ENCODE peak calls at places on chromosome 15, in seven cellular contexts. One of them, this sample, is unnamed.

GRCh38 chr15:65233651-65234050 is 22.4 kb upstream of the CILP start:
- DNase-seq in K562: no peak
- DNase-seq in HepG2: no peak
- DNase-seq in GM12892: no peak
- DNase-seq in GM12878: no peak
- DNase-seq in GM12891: no peak
- DNase-seq in H1: no peak
- DNase-seq in this sample: no peak

GRCh38 chr15:72599855-72600464 is 54.5 kb upstream of the GOLGA6B start:
- DNase-seq in K562: peak; percentile 52
- DNase-seq in GM12878: no peak
- DNase-seq in HepG2: peak; percentile 37
- DNase-seq in H1: no peak
- DNase-seq in GM12892: no peak
- DNase-seq in GM12891: peak; percentile 17
- DNase-seq in this sample: peak; percentile 55

GRCh38 chr15:39503526-39503925 is 77.4 kb upstream of the THBS1 start:
- DNase-seq in HepG2: no peak
- DNase-seq in H1: no peak
- DNase-seq in K562: no peak
- DNase-seq in GM12892: no peak
- DNase-seq in GM12878: no peak
- DNase-seq in GM12891: no peak
- DNase-seq in this sample: no peak

GRCh38 chr15:80989110-80989517 is 505 bp downstream of the MESD start:
- DNase-seq in GM12892: no peak
- DNase-seq in GM12891: no peak
- DNase-seq in GM12878: no peak
- DNase-seq in H1: no peak
- DNase-seq in K562: peak; percentile 46
- DNase-seq in HepG2: no peak
- DNase-seq in this sample: no peak

GRCh38 chr15:33675246-33675645 is 293.1 kb upstream of the CHRM5 start:
- DNase-seq in H1: no peak
- DNase-seq in GM12892: no peak
- DNase-seq in GM12891: no peak
- DNase-seq in HepG2: no peak
- DNase-seq in GM12878: no peak
- DNase-seq in K562: peak; percentile 18
- DNase-seq in this sample: peak; percentile 46

GRCh38 chr15:48021336-48022086 is 99.3 kb upstream of the SLC24A5 start:
- DNase-seq in H1: no peak
- DNase-seq in K562: no peak
- DNase-seq in GM12892: no peak
- DNase-seq in HepG2: no peak
- DNase-seq in GM12891: no peak
- DNase-seq in GM12878: no peak
- DNase-seq in this sample: no peak

GRCh38 chr15:87267798-87268197 is 988.7 kb downstream of the NTRK3 start:
- DNase-seq in HepG2: no peak
- DNase-seq in H1: no peak
- DNase-seq in GM12891: no peak
- DNase-seq in K562: no peak
- DNase-seq in GM12878: no peak
- DNase-seq in GM12892: no peak
- DNase-seq in this sample: no peak

GRCh38 chr15:58805095-58805494 is 34.0 kb downstream of the MINDY2 start:
- DNase-seq in GM12892: no peak
- DNase-seq in HepG2: no peak
- DNase-seq in GM12878: no peak
- DNase-seq in K562: no peak
- DNase-seq in GM12891: no peak
- DNase-seq in H1: no peak
- DNase-seq in this sample: no peak

GRCh38 chr15:38899300-38899699 is 334.7 kb upstream of the RASGRP1 start:
- DNase-seq in HepG2: no peak
- DNase-seq in GM12878: no peak
- DNase-seq in H1: no peak
- DNase-seq in GM12892: no peak
- DNase-seq in GM12891: no peak
- DNase-seq in K562: no peak
- DNase-seq in this sample: no peak

GRCh38 chr15:68679961-68680371 is 101.2 kb downstream of the CORO2B start:
- DNase-seq in GM12891: no peak
- DNase-seq in K562: no peak
- DNase-seq in GM12892: no peak
- DNase-seq in GM12878: no peak
- DNase-seq in HepG2: no peak
- DNase-seq in H1: no peak
- DNase-seq in this sample: no peak

GRCh38 chr15:20341901-20342605 is 199.5 kb downstream of the GOLGA6L6 start:
- DNase-seq in GM12891: no peak
- DNase-seq in H1: no peak
- DNase-seq in K562: peak; percentile 11
- DNase-seq in GM12878: no peak
- DNase-seq in HepG2: no peak
- DNase-seq in GM12892: no peak
- DNase-seq in this sample: no peak

GRCh38 chr15:35305906-35306305 is 220.8 kb upstream of the NANOGP8 start:
- DNase-seq in GM12891: no peak
- DNase-seq in K562: no peak
- DNase-seq in H1: no peak
- DNase-seq in GM12878: no peak
- DNase-seq in HepG2: no peak
- DNase-seq in GM12892: no peak
- DNase-seq in this sample: no peak

GRCh38 chr15:68315495-68316007 is 38.0 kb downstream of the FEM1B start:
- DNase-seq in GM12891: no peak
- DNase-seq in K562: no peak
- DNase-seq in GM12892: no peak
- DNase-seq in HepG2: no peak
- DNase-seq in GM12878: no peak
- DNase-seq in H1: no peak
- DNase-seq in this sample: no peak

GRCh38 chr15:55846108-55846707 is 103.3 kb upstream of the PRTG start:
- DNase-seq in K562: peak; percentile 70
- DNase-seq in GM12878: peak; percentile 35
- DNase-seq in H1: peak; percentile 31
- DNase-seq in HepG2: peak; percentile 69
- DNase-seq in GM12891: peak; percentile 29
- DNase-seq in GM12892: no peak
- DNase-seq in this sample: peak; percentile 65

GRCh38 chr15:68204776-68205557 is at the start of gene CALML4:
- DNase-seq in K562: peak; percentile 9
- DNase-seq in H1: no peak
- DNase-seq in HepG2: peak; percentile 74
- DNase-seq in GM12892: no peak
- DNase-seq in GM12891: no peak
- DNase-seq in GM12878: no peak
- DNase-seq in this sample: no peak

GRCh38 chr15:78222745-78223395 is 11.5 kb downstream of the ACSBG1 start:
- DNase-seq in K562: no peak
- DNase-seq in H1: no peak
- DNase-seq in GM12878: no peak
- DNase-seq in HepG2: no peak
- DNase-seq in GM12891: no peak
- DNase-seq in GM12892: no peak
- DNase-seq in this sample: no peak

GRCh38 chr15:51398676-51399075 is 57.2 kb downstream of the GLDN start:
- DNase-seq in H1: no peak
- DNase-seq in GM12891: no peak
- DNase-seq in K562: no peak
- DNase-seq in GM12878: no peak
- DNase-seq in GM12892: no peak
- DNase-seq in HepG2: no peak
- DNase-seq in this sample: no peak

GRCh38 chr15:75648156-75649000 is 666 bp downstream of the SNX33 start:
- DNase-seq in HepG2: peak; percentile 63
- DNase-seq in GM12892: peak; percentile 49
- DNase-seq in H1: no peak
- DNase-seq in GM12891: no peak
- DNase-seq in GM12878: no peak
- DNase-seq in K562: peak; percentile 68
- DNase-seq in this sample: peak; percentile 77

GRCh38 chr15:29860872-29861271 is 38.6 kb upstream of the TJP1 start:
- DNase-seq in H1: no peak
- DNase-seq in HepG2: no peak
- DNase-seq in GM12892: no peak
- DNase-seq in GM12878: no peak
- DNase-seq in GM12891: no peak
- DNase-seq in K562: no peak
- DNase-seq in this sample: no peak

GRCh38 chr15:75451674-75452363 is at the start of gene SIN3A:
- DNase-seq in GM12891: peak; percentile 60
- DNase-seq in GM12892: peak; percentile 65
- DNase-seq in H1: peak; percentile 100
- DNase-seq in HepG2: peak; percentile 100
- DNase-seq in K562: peak; percentile 74
- DNase-seq in GM12878: peak; percentile 99
- DNase-seq in this sample: peak; percentile 77

GRCh38 chr15:25905140-25905539 is 42.0 kb upstream of the ATP10A start:
- DNase-seq in HepG2: no peak
- DNase-seq in GM12891: no peak
- DNase-seq in K562: no peak
- DNase-seq in GM12892: no peak
- DNase-seq in H1: no peak
- DNase-seq in GM12878: no peak
- DNase-seq in this sample: no peak

GRCh38 chr15:99511865-99512632 is 53.7 kb upstream of the MEF2A start:
- DNase-seq in H1: no peak
- DNase-seq in GM12892: no peak
- DNase-seq in K562: no peak
- DNase-seq in HepG2: no peak
- DNase-seq in GM12891: no peak
- DNase-seq in GM12878: peak; percentile 99
- DNase-seq in this sample: no peak

GRCh38 chr15:35545316-35545824 is 595 bp downstream of the DPH6 start:
- DNase-seq in GM12891: peak; percentile 1
- DNase-seq in GM12892: no peak
- DNase-seq in HepG2: peak; percentile 6
- DNase-seq in H1: no peak
- DNase-seq in K562: peak; percentile 27
- DNase-seq in GM12878: peak; percentile 16
- DNase-seq in this sample: peak; percentile 44

GRCh38 chr15:57485869-57486268 is 105.8 kb upstream of the MYZAP start:
- DNase-seq in K562: no peak
- DNase-seq in H1: peak; percentile 68
- DNase-seq in GM12878: no peak
- DNase-seq in HepG2: peak; percentile 81
- DNase-seq in GM12891: no peak
- DNase-seq in GM12892: no peak
- DNase-seq in this sample: no peak

GRCh38 chr15:76860201-76860600 is 44.9 kb downstream of the SCAPER start:
- DNase-seq in H1: no peak
- DNase-seq in GM12878: no peak
- DNase-seq in GM12891: no peak
- DNase-seq in K562: no peak
- DNase-seq in GM12892: no peak
- DNase-seq in HepG2: no peak
- DNase-seq in this sample: no peak
- TF ChIP-seq TAF1 in H1: no peak
- TF ChIP-seq TAF1 in GM12878: no peak
- TF ChIP-seq TAF1 in GM12891: no peak
- TF ChIP-seq TAF1 in K562: no peak
- TF ChIP-seq TAF1 in GM12892: no peak
- TF ChIP-seq TAF1 in HepG2: no peak
- TF ChIP-seq TAF1 in this sample: no peak

DNA sequence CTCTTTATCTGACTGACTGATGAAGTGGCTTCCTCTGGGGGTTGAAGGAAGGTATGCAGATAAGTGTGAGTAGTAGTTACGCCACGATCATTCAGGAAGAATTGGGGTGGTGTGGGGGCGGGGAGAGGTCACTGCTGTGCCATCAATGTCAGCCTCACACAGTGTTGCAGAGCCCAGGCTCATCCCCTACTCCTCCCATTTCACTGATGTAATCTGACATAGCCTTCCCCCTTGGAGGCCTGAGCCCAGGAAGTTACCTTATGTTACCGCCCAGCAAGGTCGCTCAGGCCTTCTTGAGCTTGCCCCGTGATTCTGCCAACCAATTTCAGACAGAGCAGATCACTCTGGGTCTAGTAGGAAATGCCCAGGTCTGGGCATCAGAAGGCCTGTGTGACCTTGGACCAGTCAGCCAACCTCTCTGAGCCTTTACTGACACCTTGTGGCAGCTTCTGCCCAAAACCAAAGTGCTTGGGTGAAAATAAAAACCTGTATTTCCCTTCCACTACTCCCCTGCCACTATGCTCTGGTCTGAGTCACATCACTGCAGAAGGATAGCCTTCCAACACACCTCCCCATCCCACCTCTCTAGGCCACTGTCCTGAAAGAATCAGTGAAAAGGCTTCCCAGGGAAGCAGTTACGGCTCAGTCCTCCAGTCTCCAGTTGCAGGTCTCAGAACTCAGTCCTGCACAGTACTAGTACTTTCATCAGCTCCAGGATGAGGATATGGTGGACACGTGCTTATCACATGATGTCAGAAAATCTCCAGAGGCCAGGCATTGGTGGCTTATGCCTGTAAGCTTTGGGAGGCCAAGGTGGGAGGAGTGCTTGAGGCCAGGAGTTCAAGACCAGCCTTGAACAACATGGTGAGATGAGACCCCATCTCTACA is 28.1 kb upstream of the INSYN1 start:
- DNase-seq in GM12891: no peak
- DNase-seq in H1: no peak
- DNase-seq in HepG2: no peak
- DNase-seq in GM12892: no peak
- DNase-seq in GM12878: no peak
- DNase-seq in K562: peak; percentile 65
- DNase-seq in this sample: no peak
- TF ChIP-seq TAF1 in GM12891: no peak
- TF ChIP-seq TAF1 in H1: no peak
- TF ChIP-seq TAF1 in HepG2: no peak
- TF ChIP-seq TAF1 in GM12892: no peak
- TF ChIP-seq TAF1 in GM12878: no peak
- TF ChIP-seq TAF1 in K562: no peak
- TF ChIP-seq TAF1 in this sample: no peak

GRCh38 chr15:94910166-94910565 is 678.8 kb downstream of the MCTP2 start:
- DNase-seq in H1: no peak
- DNase-seq in HepG2: no peak
- DNase-seq in GM12878: no peak
- DNase-seq in GM12891: no peak
- DNase-seq in GM12892: no peak
- DNase-seq in K562: no peak
- DNase-seq in this sample: no peak

GRCh38 chr15:94912760-94913159 is 681.4 kb downstream of the MCTP2 start:
- DNase-seq in H1: no peak
- DNase-seq in GM12892: no peak
- DNase-seq in GM12878: no peak
- DNase-seq in GM12891: no peak
- DNase-seq in HepG2: no peak
- DNase-seq in K562: no peak
- DNase-seq in this sample: no peak

GRCh38 chr15:94909510-94909909 is 678.1 kb downstream of the MCTP2 start:
- DNase-seq in HepG2: no peak
- DNase-seq in GM12878: no peak
- DNase-seq in K562: no peak
- DNase-seq in H1: no peak
- DNase-seq in GM12891: no peak
- DNase-seq in GM12892: no peak
- DNase-seq in this sample: no peak
- TF ChIP-seq TAF1 in HepG2: no peak
- TF ChIP-seq TAF1 in GM12878: no peak
- TF ChIP-seq TAF1 in K562: no peak
- TF ChIP-seq TAF1 in H1: no peak
- TF ChIP-seq TAF1 in GM12891: no peak
- TF ChIP-seq TAF1 in GM12892: no peak
- TF ChIP-seq TAF1 in this sample: no peak

GRCh38 chr15:89206908-89207331 is 14.5 kb downstream of the RLBP1 start:
- DNase-seq in K562: peak; percentile 90
- DNase-seq in GM12892: peak; percentile 77
- DNase-seq in GM12891: peak; percentile 74
- DNase-seq in HepG2: peak; percentile 56
- DNase-seq in H1: peak; percentile 50
- DNase-seq in GM12878: no peak
- DNase-seq in this sample: peak; percentile 93
- TF ChIP-seq TAF1 in K562: no peak
- TF ChIP-seq TAF1 in GM12892: no peak
- TF ChIP-seq TAF1 in GM12891: no peak
- TF ChIP-seq TAF1 in HepG2: no peak
- TF ChIP-seq TAF1 in H1: no peak
- TF ChIP-seq TAF1 in GM12878: no peak
- TF ChIP-seq TAF1 in this sample: no peak